ENCODE peak calls at places on chromosomes 6 and 20, in ten cellular contexts. Z, R, U, S, B, P, E, I, X and H are unnamed samples.

GRCh38 chr20:45174434-45175364 is at the start of gene PI3:
- DNase-seq in B (no peak), I (no peak), Z (no peak), X (no peak), R (no peak), P (peak), U (no peak), E (no peak), S (no peak), H (no peak)

GRCh38 chr6:127971945-127972391 is 71.1 kb upstream of the THEMIS start:
- DNase-seq in U (peak), B (no peak), P (peak), X (no peak), S (no peak), R (peak), Z (no peak), I (peak), E (no peak), H (peak)

GRCh38 chr6:138509371-138509770 is 10.1 kb upstream of the NHSL1 start:
- DNase-seq in X (peak), S (no peak), U (peak), B (peak), E (no peak), I (peak), P (peak), R (peak), Z (no peak), H (no peak)

GRCh38 chr6:3912366-3913076 is 63.3 kb downstream of the FAM50B start:
- DNase-seq in I (no peak), Z (no peak), S (no peak), X (no peak), P (no peak), R (no peak), B (no peak), E (no peak), U (no peak), H (no peak)

GRCh38 chr6:78908621-78909020 is 41.3 kb downstream of the IRAK1BP1 start:
- DNase-seq in P (no peak), I (no peak), B (no peak), U (no peak), S (no peak), X (no peak), Z (no peak), R (no peak), E (no peak), H (no peak)

GRCh38 chr6:127547215-127547614 is 28.1 kb upstream of the MTCL3 start:
- DNase-seq in S (no peak), R (peak), E (no peak), I (peak), P (peak), B (no peak), Z (no peak), U (peak), X (no peak), H (no peak)

GRCh38 chr6:129671442-129672344 is 38.3 kb downstream of the ARHGAP18 start:
- DNase-seq in U (peak), X (no peak), P (peak), I (peak), R (peak), S (no peak), E (no peak), B (no peak), Z (no peak), H (no peak)

GRCh38 chr6:4950076-4950475 is 53.8 kb downstream of the RPP40 start:
- DNase-seq in P (no peak), X (no peak), S (no peak), U (no peak), E (no peak), R (no peak), I (no peak), B (no peak), Z (no peak), H (no peak)

GRCh38 chr6:150143521-150144293 is 863 bp downstream of the PPP1R14C start:
- DNase-seq in B (no peak), U (no peak), I (no peak), E (no peak), X (no peak), P (no peak), Z (no peak), R (no peak), S (no peak), H (no peak)

GRCh38 chr6:145507251-145507650 is 228.1 kb downstream of the EPM2A start:
- DNase-seq in S (no peak), E (no peak), I (no peak), X (no peak), B (no peak), R (no peak), P (no peak), Z (no peak), U (no peak), H (no peak)